ENCODE peak calls at places on chromosomes 6 and 20, in ten cellular contexts. Z, S, F, N, M, J, Q, B, I and Y are unnamed samples.

GRCh38 chr20:8194721-8195120 is 62.7 kb downstream of the PLCB1 start:
- DNase-seq in Z (no peak), S (no peak), F (peak; percentile 55), N (no peak), M (peak; percentile 19), J (no peak), Q (no peak), B (no peak), I (no peak), Y (no peak)

GRCh38 chr6:13273202-13273930 is 55.0 kb downstream of the TBC1D7 start:
- DNase-seq in Z (no peak), S (no peak), F (no peak), N (no peak), M (no peak), J (no peak), Q (no peak), B (no peak), I (no peak), Y (no peak)

GRCh38 chr6:143539106-143539505 is 27.6 kb upstream of the FUCA2 start:
- DNase-seq in Z (no peak), S (no peak), F (no peak), N (no peak), M (no peak), J (no peak), Q (no peak), B (no peak), I (no peak), Y (no peak)

GRCh38 chr6:161244725-161245124 is 29.1 kb downstream of the AGPAT4 start:
- DNase-seq in Z (no peak), S (no peak), F (no peak), N (no peak), M (no peak), J (no peak), Q (no peak), B (no peak), I (no peak), Y (no peak)

GRCh38 chr6:137731960-137732616 is 135.0 kb upstream of the TNFAIP3 start:
- DNase-seq in Z (no peak), S (no peak), F (no peak), N (peak; percentile 89), M (peak; percentile 52), J (no peak), Q (no peak), B (no peak), I (no peak), Y (no peak)

GRCh38 chr20:33069706-33070105 is 9.7 kb upstream of the BPIFB4 start:
- DNase-seq in Z (no peak), S (no peak), F (no peak), N (no peak), M (no peak), J (no peak), Q (no peak), B (no peak), I (no peak), Y (no peak)

GRCh38 chr6:128064540-128064895 is 163.7 kb upstream of the THEMIS start:
- DNase-seq in Z (no peak), S (no peak), F (no peak), N (no peak), M (no peak), J (no peak), Q (no peak), B (no peak), I (no peak), Y (no peak)

GRCh38 chr20:63920226-63920625 is 25.3 kb downstream of the DNAJC5 start:
- DNase-seq in Z (no peak), S (no peak), F (no peak), N (no peak), M (no peak), J (no peak), Q (no peak), B (no peak), I (no peak), Y (no peak)